ENCODE peak calls at places on chromosomes 16 and 17, in six cellular contexts. R is stromal cell of bone marrow; Z is stimulated activated CD4-positive, alpha-beta T cell treated with anti-CD3 and anti-CD28 coated beads, Interleukin-1b, Interleukin-23, amount 100 ng/mL, for 24 hours; K is T-helper 2 cell; U is hypothalamus; N is fibroblast of pulmonary artery. D is an unnamed sample.

GRCh38 chr17:45320931-45321461 is 4.2 kb upstream of the MAP3K14 start:
- DNase-seq in R (peak; percentile 96), Z (no peak), K (peak; percentile 57), U (no peak), N (peak; percentile 83), D (no peak)

GRCh38 chr17:2055494-2056220 is 754 bp downstream of the HIC1 start:
- DNase-seq in R (no peak), Z (no peak), K (peak; percentile 54), U (peak; percentile 34), N (peak; percentile 58), D (peak; percentile 52)

GRCh38 chr16:48720266-48720665 is 110.3 kb upstream of the N4BP1 start:
- DNase-seq in R (no peak), Z (no peak), K (no peak), U (no peak), N (peak; percentile 10), D (no peak)

GRCh38 chr16:717651-718245 is 2.8 kb downstream of the METRN start:
- DNase-seq in R (no peak), Z (no peak), K (no peak), U (peak; percentile 27), N (no peak), D (no peak)

GRCh38 chr17:320809-321385 is 31.7 kb downstream of the RPH3AL start:
- DNase-seq in R (no peak), Z (no peak), K (no peak), U (no peak), N (no peak), D (no peak)

GRCh38 chr16:89078172-89078571 is 15.5 kb upstream of the ACSF3 start:
- DNase-seq in R (no peak), Z (no peak), K (no peak), U (no peak), N (no peak), D (no peak)

GRCh38 chr16:53781023-53781605 is 77.2 kb downstream of the FTO start:
- DNase-seq in R (no peak), Z (no peak), K (no peak), U (no peak), N (no peak), D (no peak)

GRCh38 chr16:62149646-62150045 is 113.4 kb upstream of the CDH8 start:
- DNase-seq in R (no peak), Z (no peak), K (no peak), U (no peak), N (no peak), D (no peak)

GRCh38 chr17:14098246-14098645 is 28.9 kb downstream of the COX10 start:
- DNase-seq in R (no peak), Z (no peak), K (no peak), U (no peak), N (no peak), D (no peak)

GRCh38 chr17:17812211-17813054 is 24.4 kb downstream of the SREBF1 start:
- DNase-seq in R (no peak), Z (peak; percentile 44), K (peak; percentile 39), U (peak; percentile 61), N (peak; percentile 68), D (peak; percentile 52)

GRCh38 chr17:35849469-35850348 is 19.0 kb downstream of the HEATR9 start:
- DNase-seq in R (peak; percentile 53), Z (peak; percentile 28), K (peak; percentile 74), U (peak; percentile 1), N (peak; percentile 90), D (peak; percentile 57)

GRCh38 chr17:78206298-78206697 is 7.8 kb upstream of the BIRC5 start:
- DNase-seq in R (no peak), Z (no peak), K (no peak), U (no peak), N (no peak), D (no peak)

GRCh38 chr17:41741709-41742108 is 7.3 kb upstream of the HAP1 start:
- DNase-seq in R (no peak), Z (no peak), K (no peak), U (no peak), N (no peak), D (no peak)

D was measured in CD8-positive, alpha-beta T cell.